ENCODE peak calls at places on chromosomes 12 and 14, in eight cellular contexts. H is lung, N is LHCN-M2, F is NCI-H146, K is cortex of kidney, G is A673, O is cardiac septum, V is ascending aorta. Q is an unnamed sample.

GRCh38 chr14:59313063-59314018 is 124.9 kb downstream of the DAAM1 start:
- DNase-seq in F (no peak), K (no peak), V (no peak), H (no peak), N (no peak), O (no peak), G (no peak), Q (no peak)

GRCh38 chr12:124387510-124387855 is 92.6 kb downstream of the RFLNA start:
- DNase-seq in V (no peak), O (peak), G (no peak), N (peak), H (peak), K (no peak), F (no peak), Q (peak)

GRCh38 chr14:94079891-94080605 is 954 bp downstream of the DDX24 start:
- DNase-seq in N (peak), V (no peak), G (no peak), O (no peak), F (no peak), K (no peak), H (no peak), Q (peak)

GRCh38 chr12:3127832-3128231 is 50.7 kb downstream of the TSPAN9 start:
- DNase-seq in K (no peak), H (no peak), N (no peak), F (no peak), G (no peak), V (no peak), O (no peak), Q (no peak)

GRCh38 chr14:56413721-56414120 is 165.9 kb upstream of the TMEM260 start:
- DNase-seq in F (no peak), V (no peak), K (no peak), H (no peak), G (no peak), O (no peak), N (no peak), Q (no peak)

GRCh38 chr14:91177073-91177796 is 63.4 kb downstream of the DGLUCY start:
- DNase-seq in N (peak), O (no peak), V (no peak), K (no peak), G (peak), F (peak), H (peak), Q (peak)

GRCh38 chr12:102883204-102883799 is 33.7 kb downstream of the PAH start:
- DNase-seq in F (peak), K (no peak), V (no peak), H (peak), G (peak), O (no peak), N (no peak), Q (peak)

GRCh38 chr14:71289536-71289935 is 382.3 kb downstream of the PCNX1 start:
- DNase-seq in H (no peak), N (no peak), G (no peak), K (no peak), V (no peak), F (no peak), O (no peak), Q (no peak)

GRCh38 chr12:31324845-31325523 is 966 bp downstream of the SINHCAF start:
- DNase-seq in N (peak), F (peak), K (no peak), V (peak), G (peak), H (peak), O (peak), Q (peak)

GRCh38 chr14:105059035-105059916 is 6.0 kb downstream of the GPR132 start:
- DNase-seq in V (no peak), N (no peak), G (no peak), F (no peak), H (peak), O (no peak), K (no peak), Q (peak)

GRCh38 chr12:76611533-76611932 is 52.0 kb upstream of the OSBPL8 start:
- DNase-seq in N (peak), H (no peak), K (no peak), G (no peak), V (no peak), O (no peak), F (no peak), Q (peak)

GRCh38 chr14:64806202-64806861 is 73.4 kb downstream of the SPTB start:
- DNase-seq in F (peak), V (peak), H (peak), N (peak), O (no peak), K (no peak), G (no peak), Q (peak)

GRCh38 chr14:91482278-91483023 is 27.7 kb downstream of the PPP4R3A start:
- DNase-seq in N (peak), H (no peak), K (no peak), F (no peak), G (no peak), O (no peak), V (no peak), Q (no peak)

GRCh38 chr12:58028294-58028693 is 86.9 kb downstream of the ATP23 start:
- DNase-seq in K (no peak), O (no peak), V (no peak), G (no peak), F (no peak), H (no peak), N (no peak), Q (no peak)

GRCh38 chr14:50403433-50403832 is 6.8 kb upstream of the CDKL1 start:
- DNase-seq in V (no peak), N (no peak), K (no peak), G (no peak), F (no peak), H (no peak), O (no peak), Q (no peak)

GRCh38 chr12:2282321-2282720 is 229.5 kb downstream of the CACNA1C start:
- DNase-seq in G (no peak), O (no peak), N (no peak), F (no peak), H (no peak), V (peak), K (no peak), Q (no peak)

GRCh38 chr12:120849765-120850164 is 54.4 kb downstream of the SPPL3 start:
- DNase-seq in K (no peak), V (no peak), H (no peak), O (no peak), F (no peak), N (peak), G (no peak), Q (peak)

GRCh38 chr12:24600559-24600958 is 348.3 kb downstream of the BCAT1 start:
- DNase-seq in G (peak), F (no peak), N (no peak), V (no peak), K (no peak), O (no peak), H (no peak), Q (no peak)

GRCh38 chr12:27497446-27497845 is 26.6 kb upstream of the PPFIBP1 start:
- DNase-seq in F (no peak), K (no peak), V (no peak), G (no peak), H (no peak), O (no peak), N (no peak), Q (no peak)

GRCh38 chr14:106174206-106174605 is 647.8 kb downstream of the TMEM121 start:
- DNase-seq in K (no peak), F (no peak), N (no peak), V (no peak), G (no peak), O (no peak), H (no peak), Q (no peak)

GRCh38 chr12:3431685-3432084 is 59.3 kb upstream of the PRMT8 start:
- DNase-seq in H (no peak), G (no peak), F (no peak), O (no peak), V (no peak), N (no peak), K (no peak), Q (no peak)

GRCh38 chr12:124915249-124916236 is 1.1 kb upstream of the UBC start:
- DNase-seq in V (peak), K (no peak), F (no peak), G (no peak), O (peak), N (peak), H (peak), Q (peak)

GRCh38 chr12:103969391-103969790 is 3.7 kb downstream of the TDG start:
- DNase-seq in O (no peak), V (no peak), K (no peak), N (no peak), F (no peak), H (no peak), G (no peak), Q (no peak)

GRCh38 chr12:52441320-52441911 is 7.2 kb upstream of the KRT75 start:
- DNase-seq in F (no peak), G (peak), N (no peak), H (no peak), K (no peak), V (no peak), O (no peak), Q (no peak)

GRCh38 chr14:31263485-31264133 is 56.0 kb upstream of the HECTD1 start:
- DNase-seq in O (no peak), H (peak), F (no peak), G (no peak), N (peak), K (no peak), V (peak), Q (peak)

GRCh38 chr12:122955151-122955550 is 11.1 kb downstream of the ABCB9 start:
- DNase-seq in O (no peak), V (no peak), F (no peak), K (no peak), G (no peak), N (peak), H (no peak), Q (peak)

GRCh38 chr12:69074559-69075349 is 141.8 kb upstream of the CPM start:
- DNase-seq in O (no peak), G (no peak), N (no peak), K (no peak), V (no peak), H (no peak), F (no peak), Q (no peak)

GRCh38 chr14:60250318-60251035 is 1.5 kb downstream of the PPM1A start:
- DNase-seq in F (peak), N (peak), K (no peak), O (no peak), V (no peak), H (no peak), G (peak), Q (peak)

GRCh38 chr14:75250800-75251199 is 27.8 kb upstream of the FOS start:
- DNase-seq in O (no peak), F (no peak), H (no peak), V (no peak), N (no peak), K (no peak), G (no peak), Q (no peak)

GRCh38 chr12:24707379-24707778 is 241.5 kb downstream of the BCAT1 start:
- DNase-seq in F (no peak), G (no peak), V (no peak), H (no peak), O (no peak), K (no peak), N (no peak), Q (no peak)

GRCh38 chr12:93857279-93857894 is 180.2 kb downstream of the CRADD start:
- DNase-seq in V (no peak), N (peak), F (peak), G (peak), K (no peak), H (no peak), O (no peak), Q (peak)

GRCh38 chr14:65101631-65102440 is 481 bp downstream of the MAX start:
- DNase-seq in F (no peak), G (peak), K (no peak), N (no peak), H (peak), O (no peak), V (peak), Q (peak)

GRCh38 chr12:105601158-105601557 is 270.7 kb downstream of the C12orf75 start:
- DNase-seq in G (no peak), N (no peak), V (no peak), H (no peak), O (no peak), K (no peak), F (no peak), Q (no peak)

GRCh38 chr12:54213084-54213483 is 24.3 kb upstream of the SMUG1 start:
- DNase-seq in N (peak), O (peak), V (no peak), K (no peak), H (no peak), F (no peak), G (no peak), Q (no peak)

GRCh38 chr14:58282925-58283593 is 15.3 kb upstream of the ARID4A start:
- DNase-seq in N (no peak), F (no peak), H (no peak), K (no peak), V (no peak), O (no peak), G (no peak), Q (peak)